ENCODE peak calls at places on chromosomes 11 and 22, in seven cellular contexts. H, P, R, Q, A, L and S are unnamed samples.
A peak's percentile ranks its signal among the peaks of the same experiment; 100 is the strongest.

GRCh38 chr11:11857769-11858168 is 16.0 kb downstream of the USP47 start:
- DNase-seq in P (peak; percentile 26), A (no peak), H (no peak), R (no peak), L (no peak), Q (no peak), S (no peak)

GRCh38 chr22:32619614-32620426 is 145.2 kb downstream of the FBXO7 start:
- DNase-seq in R (peak; percentile 78), H (peak; percentile 2), Q (no peak), P (no peak), A (no peak), L (no peak), S (no peak)

GRCh38 chr11:44564198-44564597 is 1.3 kb upstream of the CD82 start:
- DNase-seq in Q (peak; percentile 47), H (no peak), A (peak; percentile 64), L (peak; percentile 52), P (no peak), R (no peak), S (no peak)

GRCh38 chr11:23959466-23959865 is 537.4 kb upstream of the LUZP2 start:
- DNase-seq in H (no peak), A (no peak), Q (no peak), L (no peak), R (no peak), P (no peak), S (no peak)

GRCh38 chr11:117058761-117059233 is 39.4 kb downstream of the SIK3 start:
- DNase-seq in P (no peak), A (no peak), L (no peak), R (no peak), Q (no peak), H (no peak), S (no peak)

GRCh38 chr11:75762885-75763284 is 5.7 kb upstream of the DGAT2 start:
- DNase-seq in R (no peak), Q (no peak), A (no peak), P (no peak), H (no peak), L (no peak), S (no peak)

GRCh38 chr11:65301491-65302329 is 13.0 kb upstream of the CDC42EP2 start:
- DNase-seq in Q (no peak), H (no peak), A (no peak), L (peak; percentile 31), R (peak; percentile 81), P (no peak), S (no peak)

GRCh38 chr22:38504731-38505594 is 1.1 kb downstream of the DDX17 start:
- DNase-seq in A (peak; percentile 33), Q (no peak), P (peak; percentile 51), H (no peak), R (peak; percentile 78), L (peak; percentile 66), S (no peak)

GRCh38 chr11:94519478-94520084 is 7.3 kb downstream of the C11orf97 start:
- DNase-seq in R (no peak), Q (no peak), L (no peak), H (peak; percentile 76), P (peak; percentile 9), A (no peak), S (no peak)

GRCh38 chr11:118610220-118610772 is 2.9 kb downstream of the PHLDB1 start:
- DNase-seq in H (no peak), L (no peak), R (peak; percentile 70), Q (no peak), P (peak; percentile 21), A (no peak), S (no peak)

GRCh38 chr11:123590296-123590912 is 64.0 kb downstream of the SCN3B start:
- DNase-seq in H (peak; percentile 93), A (no peak), L (peak; percentile 66), P (no peak), Q (no peak), R (no peak), S (no peak)

GRCh38 chr11:19370100-19370861 is 129.5 kb upstream of the E2F8 start:
- DNase-seq in L (no peak), A (no peak), P (no peak), Q (peak; percentile 36), R (peak; percentile 86), H (peak; percentile 74), S (no peak)
- H3K27ac ChIP-seq in L (peak overlapping the region; percentile 26), A (no peak overlapping the region), P (no peak overlapping the region), Q (peak overlapping the region; percentile 40), R (no peak overlapping the region), H (no peak overlapping the region), S (no peak overlapping the region)

GRCh38 chr11:111936045-111936400 is 1.1 kb upstream of the DIXDC1 start:
- DNase-seq in A (no peak), H (no peak), Q (no peak), P (no peak), R (no peak), L (no peak), S (no peak)
- H3K27ac ChIP-seq in A (no peak overlapping the region), H (no peak overlapping the region), Q (peak overlapping the region; percentile 45), P (peak overlapping the region; percentile 4), R (peak overlapping the region; percentile 89), L (peak overlapping the region; percentile 82), S (peak overlapping the region; percentile 92)

GRCh38 chr22:21693999-21694341 is 28.2 kb downstream of the PPIL2 start:
- DNase-seq in A (no peak), Q (no peak), R (no peak), L (no peak), H (no peak), P (no peak), S (no peak)

GRCh38 chr22:21694394-21694793 is 28.6 kb downstream of the PPIL2 start:
- DNase-seq in Q (no peak), A (no peak), P (no peak), L (no peak), H (no peak), R (no peak), S (no peak)

GRCh38 chr22:21694795-21695431 is 29.1 kb downstream of the PPIL2 start:
- DNase-seq in H (no peak), A (no peak), Q (no peak), P (no peak), L (no peak), R (no peak), S (no peak)

GRCh38 chr22:21696115-21696514 is 30.3 kb downstream of the PPIL2 start:
- DNase-seq in H (no peak), R (no peak), A (no peak), Q (no peak), P (no peak), L (no peak), S (no peak)

GRCh38 chr22:21695432-21696085 is 29.7 kb downstream of the PPIL2 start:
- DNase-seq in H (no peak), Q (no peak), L (no peak), P (no peak), A (no peak), R (no peak), S (no peak)
- H3K27ac ChIP-seq in H (no peak overlapping the region), Q (no peak overlapping the region), L (no peak overlapping the region), P (no peak overlapping the region), A (no peak overlapping the region), R (no peak overlapping the region), S (peak overlapping the region; percentile 89)

GRCh38 chr11:8959546-8960166 is 4.6 kb downstream of the TMEM9B start:
- DNase-seq in R (no peak), H (peak; percentile 73), P (peak; percentile 22), L (peak; percentile 15), Q (no peak), A (peak; percentile 40), S (no peak)
- H3K27ac ChIP-seq in R (peak overlapping the region; percentile 79), H (no peak overlapping the region), P (no peak overlapping the region), L (peak overlapping the region; percentile 74), Q (peak overlapping the region; percentile 21), A (peak overlapping the region; percentile 48), S (peak overlapping the region; percentile 69)

DNA sequence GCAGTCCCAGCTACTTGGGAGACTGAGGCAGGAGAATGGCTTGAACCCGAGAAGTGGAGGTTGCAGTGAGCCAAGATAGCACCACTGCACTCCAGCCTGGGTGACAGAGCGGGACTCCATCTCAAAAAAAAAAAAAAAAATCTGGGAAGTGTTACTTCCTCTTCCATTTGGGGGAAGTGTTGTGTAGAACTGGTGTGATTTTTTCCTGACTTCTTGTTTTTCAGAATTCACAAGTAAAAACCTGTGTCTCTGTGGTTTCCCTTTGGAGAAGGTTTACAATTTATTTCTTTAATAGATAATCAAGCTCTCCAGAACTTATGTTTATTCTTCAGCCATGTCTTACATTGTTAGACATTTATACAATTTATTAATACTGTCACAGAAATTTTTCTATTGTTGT is 396.1 kb downstream of the BRD1 start:
- DNase-seq in Q (no peak), A (no peak), L (no peak), P (no peak), R (no peak), H (no peak), S (no peak)
- H3K27ac ChIP-seq in Q (no peak overlapping the region), A (no peak overlapping the region), L (no peak overlapping the region), P (no peak overlapping the region), R (no peak overlapping the region), H (no peak overlapping the region), S (no peak overlapping the region)

GRCh38 chr11:3971756-3972404 is 116.4 kb downstream of the STIM1 start:
- DNase-seq in A (no peak), R (no peak), P (no peak), H (peak; percentile 7), L (no peak), Q (no peak), S (no peak)

GRCh38 chr11:3969613-3970012 is 114.1 kb downstream of the STIM1 start:
- DNase-seq in L (no peak), H (no peak), R (no peak), Q (no peak), P (peak; percentile 28), A (no peak), S (no peak)

GRCh38 chr11:3969200-3969599 is 113.7 kb downstream of the STIM1 start:
- DNase-seq in P (no peak), R (no peak), H (no peak), Q (no peak), A (no peak), L (no peak), S (no peak)

GRCh38 chr11:3972431-3972830 is 117.0 kb downstream of the STIM1 start:
- DNase-seq in H (no peak), Q (no peak), R (no peak), P (no peak), A (no peak), L (no peak), S (no peak)

GRCh38 chr11:3970101-3970500 is 114.6 kb downstream of the STIM1 start:
- DNase-seq in Q (no peak), L (no peak), R (no peak), P (no peak), H (no peak), A (no peak), S (no peak)
- H3K27ac ChIP-seq in Q (no peak overlapping the region), L (no peak overlapping the region), R (no peak overlapping the region), P (no peak overlapping the region), H (no peak overlapping the region), A (no peak overlapping the region), S (no peak overlapping the region)

DNA sequence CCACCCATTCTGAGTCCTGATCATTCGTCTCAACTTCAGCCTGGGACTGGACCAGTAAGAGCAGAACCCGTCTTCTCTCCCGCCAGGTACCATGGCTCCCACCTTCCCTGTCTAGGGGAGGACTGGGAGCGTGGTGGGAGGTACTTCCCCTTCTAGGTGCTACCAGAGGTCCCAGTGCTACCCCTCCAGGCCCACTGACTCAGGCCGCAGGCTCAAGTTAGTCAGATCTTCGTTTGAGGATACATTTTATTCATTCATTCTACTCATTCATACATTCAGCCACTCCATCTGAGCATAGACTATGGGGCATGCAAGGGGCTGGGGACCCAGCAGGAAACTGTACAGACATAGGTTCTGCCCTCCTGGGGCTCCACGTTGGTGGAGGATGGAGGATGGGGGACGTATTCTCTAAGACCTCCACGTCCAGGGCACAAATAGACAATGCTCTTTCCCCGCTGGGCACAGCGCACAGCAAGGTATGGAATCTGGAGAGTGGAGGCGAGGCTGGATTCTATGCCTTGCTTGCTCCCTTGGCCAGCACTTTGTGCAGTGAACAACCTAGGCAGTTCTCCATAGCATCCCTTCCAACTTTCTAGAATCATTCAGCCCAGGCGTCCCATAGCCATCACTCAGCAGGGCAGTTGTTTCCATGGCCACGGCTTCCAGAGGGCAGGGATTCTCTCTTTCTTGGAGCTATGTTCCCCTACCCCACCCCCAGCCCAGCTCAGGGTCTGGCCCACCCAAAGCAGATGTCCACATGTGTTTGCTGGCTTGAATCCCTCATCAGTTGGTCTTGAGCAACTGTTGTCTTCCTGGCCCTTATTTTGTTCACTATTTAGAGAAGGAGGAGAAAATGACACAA is 1.1 kb upstream of the RAB3IL1 start:
- DNase-seq in H (no peak), R (peak; percentile 78), P (no peak), L (no peak), Q (peak; percentile 23), A (no peak), S (no peak)
- H3K27ac ChIP-seq in H (no peak overlapping the region), R (peak overlapping the region; percentile 76), P (peak overlapping the region; percentile 43), L (peak overlapping the region; percentile 55), Q (peak overlapping the region; percentile 59), A (peak overlapping the region; percentile 55), S (peak overlapping the region; percentile 39)